ENCODE peak calls at places on chromosomes 5 and 9, in four cellular contexts. One of them, this sample, is unnamed.

GRCh38 chr5:76084496-76085285 is 1.5 kb downstream of the SV2C start:
- DNase-seq in astrocyte of the spinal cord: no peak
- DNase-seq in ELR: no peak
- DNase-seq in activated T-helper 9 cell treated with anti-CD3 and anti-CD28 coated beads, Interleukin-2, amount 50 U/mL, for 16 hours: no peak
- DNase-seq in this sample: no peak

GRCh38 chr5:69492391-69493234 is at the start of gene OCLN:
- DNase-seq in astrocyte of the spinal cord: no peak
- DNase-seq in activated T-helper 9 cell treated with anti-CD3 and anti-CD28 coated beads, Interleukin-2, amount 50 U/mL, for 16 hours: no peak
- DNase-seq in ELR: peak
- DNase-seq in this sample: peak

GRCh38 chr9:90064248-90064647 is 459.4 kb downstream of the GADD45G start:
- DNase-seq in astrocyte of the spinal cord: no peak
- DNase-seq in ELR: no peak
- DNase-seq in activated T-helper 9 cell treated with anti-CD3 and anti-CD28 coated beads, Interleukin-2, amount 50 U/mL, for 16 hours: no peak
- DNase-seq in this sample: no peak

GRCh38 chr5:177600458-177601018 is 606 bp downstream of the B4GALT7 start:
- DNase-seq in activated T-helper 9 cell treated with anti-CD3 and anti-CD28 coated beads, Interleukin-2, amount 50 U/mL, for 16 hours: no peak
- DNase-seq in ELR: peak
- DNase-seq in astrocyte of the spinal cord: peak
- DNase-seq in this sample: no peak

GRCh38 chr5:177472460-177473441 is 683 bp downstream of the DBN1 start:
- DNase-seq in ELR: peak
- DNase-seq in activated T-helper 9 cell treated with anti-CD3 and anti-CD28 coated beads, Interleukin-2, amount 50 U/mL, for 16 hours: peak
- DNase-seq in astrocyte of the spinal cord: peak
- DNase-seq in this sample: peak

GRCh38 chr5:92637960-92638359 is 943.1 kb downstream of the NR2F1-AS1 start:
- DNase-seq in astrocyte of the spinal cord: no peak
- DNase-seq in ELR: no peak
- DNase-seq in activated T-helper 9 cell treated with anti-CD3 and anti-CD28 coated beads, Interleukin-2, amount 50 U/mL, for 16 hours: no peak
- DNase-seq in this sample: no peak

GRCh38 chr9:37061763-37062162 is 27.7 kb upstream of the PAX5 start:
- DNase-seq in activated T-helper 9 cell treated with anti-CD3 and anti-CD28 coated beads, Interleukin-2, amount 50 U/mL, for 16 hours: no peak
- DNase-seq in ELR: peak
- DNase-seq in astrocyte of the spinal cord: peak
- DNase-seq in this sample: no peak

GRCh38 chr5:157290981-157291711 is 25.2 kb downstream of the CYFIP2 start:
- DNase-seq in activated T-helper 9 cell treated with anti-CD3 and anti-CD28 coated beads, Interleukin-2, amount 50 U/mL, for 16 hours: no peak
- DNase-seq in ELR: peak
- DNase-seq in astrocyte of the spinal cord: no peak
- DNase-seq in this sample: no peak

GRCh38 chr5:140565780-140566095 is 1.1 kb downstream of the SLC35A4 start:
- DNase-seq in ELR: peak
- DNase-seq in astrocyte of the spinal cord: no peak
- DNase-seq in activated T-helper 9 cell treated with anti-CD3 and anti-CD28 coated beads, Interleukin-2, amount 50 U/mL, for 16 hours: no peak
- DNase-seq in this sample: no peak

GRCh38 chr9:126661521-126662251 is 48.0 kb downstream of the LMX1B start:
- DNase-seq in astrocyte of the spinal cord: no peak
- DNase-seq in activated T-helper 9 cell treated with anti-CD3 and anti-CD28 coated beads, Interleukin-2, amount 50 U/mL, for 16 hours: no peak
- DNase-seq in ELR: peak
- DNase-seq in this sample: no peak

This sample was measured in cerebellum.